ENCODE peak calls at places on chromosomes 4 and X, in four cellular contexts. X, M, B and S are unnamed samples.

GRCh38 chr4:26263165-26263564 is 57.6 kb upstream of the RBPJ start:
- DNase-seq in X (no peak), M (no peak), B (no peak), S (no peak)

GRCh38 chrX:12693754-12694153 is 97.5 kb upstream of the PRPS2 start:
- DNase-seq in M (no peak), X (no peak), B (no peak), S (no peak)

GRCh38 chr4:108030332-108030731 is 40.6 kb downstream of the HADH start:
- DNase-seq in M (no peak), X (no peak), B (peak; percentile 60), S (no peak)

GRCh38 chr4:205097-205756 is 80.9 kb downstream of the ZNF718 start:
- DNase-seq in M (peak; percentile 57), B (no peak), X (no peak), S (no peak)

GRCh38 chrX:43096830-43097229 is 318.9 kb upstream of the PPP1R2C start:
- DNase-seq in M (no peak), X (no peak), B (no peak), S (no peak)

GRCh38 chr4:76194325-76194724 is 19.3 kb downstream of the SCARB2 start:
- DNase-seq in B (no peak), M (no peak), X (no peak), S (no peak)

GRCh38 chrX:9318213-9318612 is 146.6 kb upstream of the TBL1X start:
- DNase-seq in X (no peak), B (no peak), M (no peak), S (no peak)

GRCh38 chrX:136880003-136880451 is 498 bp downstream of the RBMX start:
- DNase-seq in M (peak; percentile 66), X (peak; percentile 20), B (peak; percentile 22), S (no peak)

GRCh38 chr4:152680988-152681731 is 1.4 kb upstream of the TMEM154 start:
- DNase-seq in M (no peak), B (no peak), X (no peak), S (no peak)

GRCh38 chr4:165761968-165762367 is 111.1 kb upstream of the TLL1 start:
- DNase-seq in X (no peak), B (no peak), M (no peak), S (no peak)

GRCh38 chrX:135411893-135412292 is 9.9 kb upstream of the SMIM10L2A start:
- DNase-seq in X (no peak), M (no peak), B (no peak), S (no peak)

GRCh38 chr4:189771696-189772361 is 168.8 kb upstream of the FRG1 start:
- DNase-seq in B (no peak), M (no peak), X (no peak), S (no peak)

GRCh38 chr4:153522800-153523089 is 56.6 kb downstream of the TMEM131L start:
- DNase-seq in B (no peak), X (no peak), M (no peak), S (no peak)

GRCh38 chr4:37891221-37892159 is 606 bp downstream of the TBC1D1 start:
- DNase-seq in B (peak; percentile 10), M (no peak), X (no peak), S (peak; percentile 57)

GRCh38 chr4:1293531-1293941 is 3.8 kb downstream of the MAEA start:
- DNase-seq in M (no peak), B (no peak), X (no peak), S (no peak)

GRCh38 chrX:39840141-39841126 is 257.3 kb downstream of the BCOR start:
- DNase-seq in B (no peak), M (no peak), X (peak; percentile 75), S (peak; percentile 26)

GRCh38 chr4:189659302-189659701 is 281.4 kb upstream of the FRG1 start:
- DNase-seq in X (no peak), M (no peak), B (no peak), S (no peak)

GRCh38 chr4:80393246-80393969 is 57.9 kb downstream of the CFAP299 start:
- DNase-seq in X (no peak), M (no peak), B (no peak), S (no peak)

GRCh38 chr4:89283226-89283974 is 24.2 kb downstream of the GPRIN3 start:
- DNase-seq in B (no peak), M (no peak), X (no peak), S (no peak)

GRCh38 chr4:23882976-23883531 is 6.8 kb downstream of the PPARGC1A start:
- DNase-seq in B (no peak), X (no peak), M (no peak), S (no peak)

GRCh38 chrX:49829016-49829415 is at the start of gene PAGE4:
- DNase-seq in X (no peak), B (no peak), M (no peak), S (no peak)

GRCh38 chr4:152989554-152989970 is 53.4 kb downstream of the FHDC1 start:
- DNase-seq in X (no peak), M (no peak), B (no peak), S (no peak)

GRCh38 chrX:150546711-150547153 is 21.7 kb upstream of the MTM1 start:
- DNase-seq in M (no peak), B (no peak), X (no peak), S (peak; percentile 23)

GRCh38 chr4:175807596-175807995 is 4.5 kb downstream of the GPM6A start:
- DNase-seq in M (no peak), B (no peak), X (no peak), S (no peak)

GRCh38 chrX:46713672-46714487 is 45.0 kb downstream of the SLC9A7 start:
- DNase-seq in M (no peak), X (no peak), B (no peak), S (no peak)

GRCh38 chrX:133523094-133523493 is 107.8 kb upstream of the GPC4 start:
- DNase-seq in B (peak; percentile 59), X (no peak), M (no peak), S (peak; percentile 22)

GRCh38 chr4:3701271-3702083 is 64.7 kb upstream of the ADRA2C start:
- DNase-seq in X (no peak), M (peak; percentile 30), B (no peak), S (no peak)

GRCh38 chr4:88573995-88574394 is 18.3 kb upstream of the HERC3 start:
- DNase-seq in M (no peak), B (peak; percentile 15), X (no peak), S (no peak)

GRCh38 chr4:2297606-2298517 is 36.0 kb upstream of the MXD4 start:
- DNase-seq in M (no peak), X (no peak), B (no peak), S (no peak)

GRCh38 chr4:54225671-54226398 is 3.3 kb upstream of the PDGFRA start:
- DNase-seq in B (peak; percentile 31), X (no peak), M (no peak), S (no peak)

GRCh38 chrX:374566-374965 is 12.1 kb downstream of the PPP2R3B start:
- DNase-seq in B (no peak), X (no peak), M (no peak), S (no peak)

GRCh38 chrX:78140206-78140605 is 756 bp upstream of the TAF9B start:
- DNase-seq in M (no peak), X (no peak), B (no peak), S (no peak)

GRCh38 chr4:149291463-149291862 is 524.2 kb downstream of the IQCM start:
- DNase-seq in M (peak; percentile 74), X (no peak), B (no peak), S (no peak)

GRCh38 chrX:119251381-119251780 is 15.3 kb downstream of the PGRMC1 start:
- DNase-seq in B (no peak), X (no peak), M (no peak), S (no peak)

GRCh38 chr4:7981738-7982394 is 42.2 kb upstream of the AFAP1 start:
- DNase-seq in B (no peak), M (peak; percentile 26), X (no peak), S (no peak)

GRCh38 chr4:5568931-5569330 is 139.4 kb downstream of the EVC2 start:
- DNase-seq in X (no peak), M (no peak), B (no peak), S (no peak)

GRCh38 chrX:71958281-71958675 is 47.6 kb downstream of the NHSL2 start:
- DNase-seq in B (no peak), M (no peak), X (no peak), S (no peak)

GRCh38 chr4:137545461-137545861 is 13.2 kb upstream of the PCDH18 start:
- DNase-seq in X (no peak), M (no peak), B (peak; percentile 77), S (peak; percentile 53)
- TF ChIP-seq CTCF in X (no peak), M (peak; percentile 42), B (no peak), S (no peak)

DNA sequence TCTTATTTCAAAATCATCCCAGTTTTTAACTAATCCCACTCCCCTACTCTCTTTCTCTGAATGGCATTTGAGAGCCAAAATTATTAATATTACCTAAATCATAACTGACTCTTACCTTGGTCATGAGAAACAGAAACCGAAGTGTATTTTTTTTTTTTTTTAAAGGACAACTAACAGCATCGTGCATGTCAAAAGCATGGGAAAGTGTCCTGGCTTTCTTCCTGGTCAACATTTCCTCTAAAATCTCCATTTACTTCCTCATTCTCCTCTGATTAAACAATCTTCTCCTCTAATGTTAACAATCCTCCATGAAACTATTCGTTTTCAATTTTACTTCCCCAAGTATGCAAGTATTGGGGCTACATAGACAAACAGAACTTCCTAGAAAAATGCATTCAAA is 2.1 kb upstream of the STS start:
- DNase-seq in M (no peak), X (no peak), B (no peak), S (no peak)
- H3K4me1 ChIP-seq in M (peaks cover 4% of the 10 kb centered on the region), X (no peaks in the 10 kb centered on the region), B (peaks cover 4% of the 10 kb centered on the region), S (peaks cover 16% of the 10 kb centered on the region)

DNA sequence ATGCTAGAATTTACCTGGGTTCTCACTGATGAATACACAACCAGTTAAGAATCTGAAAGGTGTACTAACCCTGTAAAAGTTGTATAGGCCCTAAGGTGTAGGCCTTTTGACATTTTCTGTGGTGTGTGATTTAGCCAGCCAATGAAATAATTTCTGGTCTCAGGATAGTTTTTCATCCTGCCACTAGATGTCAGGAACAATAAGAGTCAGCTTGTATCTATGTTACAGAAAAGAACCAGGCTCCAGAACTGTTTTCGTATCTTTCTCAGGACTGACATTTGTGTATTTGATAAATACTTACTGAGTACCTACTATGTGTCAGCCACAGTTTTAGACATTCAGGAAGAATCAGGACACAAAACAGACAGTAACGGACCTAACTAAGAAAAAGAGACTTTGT is 673.6 kb upstream of the TENM3 start:
- DNase-seq in B (peak; percentile 49), X (no peak), M (no peak), S (no peak)
- TF ChIP-seq CTCF in B (peak; percentile 69), X (peak; percentile 16), M (peak; percentile 55), S (no peak)

DNA sequence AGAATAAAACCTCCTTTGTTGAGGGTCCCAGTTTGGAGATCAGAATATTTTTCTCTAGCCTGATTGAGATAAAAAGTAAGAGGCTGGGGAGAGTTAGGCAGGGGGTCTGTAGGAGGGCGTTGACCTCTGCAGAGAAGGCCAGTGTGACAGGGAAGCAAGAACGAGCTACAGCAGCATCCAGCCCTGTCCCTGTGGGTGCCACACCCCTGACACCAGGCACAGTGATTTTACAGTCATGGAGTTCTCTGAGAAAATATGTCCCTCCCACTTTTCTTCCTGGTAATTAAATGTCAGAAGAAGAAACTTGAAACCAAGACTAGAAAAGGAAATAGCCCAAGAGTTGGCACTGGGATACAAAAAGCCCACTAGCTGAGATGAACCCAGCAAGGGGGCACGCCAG is 25.0 kb upstream of the HELT start:
- DNase-seq in X (no peak), B (no peak), M (no peak), S (no peak)
- H3K4me1 ChIP-seq in X (no peaks in the 10 kb centered on the region), B (no peaks in the 10 kb centered on the region), M (no peaks in the 10 kb centered on the region), S (no peaks in the 10 kb centered on the region)

GRCh38 chr4:39446842-39447573 is 11.7 kb downstream of the RPL9 start:
- DNase-seq in M (peak; percentile 78), X (peak; percentile 29), B (peak; percentile 31), S (peak; percentile 49)
- TF ChIP-seq CTCF in M (peak; percentile 35), X (peak; percentile 27), B (peak; percentile 53), S (no peak)